ENCODE peak calls at places on chromosomes 11 and 22, in ten cellular contexts. W is HL-60; N is IMR-90; E is NT2/D1; J is naive thymus-derived CD4-positive, alpha-beta T cell; R is colonic mucosa; S is ovary; V is neuronal stem cell; D is H7; A is PC-3. U is an unnamed sample. For H3K27me3, the result is how much of the 10 kb centered on the place peaks cover.

GRCh38 chr11:26974068-26974790 is 19.7 kb upstream of the FIBIN start:
- DNase-seq in W (no peak), N (peak), E (no peak), J (no peak), R (no peak), S (no peak), V (no peak), D (no peak), A (no peak), U (peak)

GRCh38 chr22:19196841-19197612 is 18.5 kb upstream of the SLC25A1 start:
- DNase-seq in W (no peak), N (no peak), E (no peak), J (no peak), R (no peak), S (no peak), V (no peak), D (no peak), A (no peak), U (no peak)

GRCh38 chr11:93234602-93235207 is 36.9 kb upstream of the SLC36A4 start:
- DNase-seq in W (peak), N (peak), E (peak), J (peak), R (peak), S (peak), V (peak), D (peak), A (peak), U (peak)

GRCh38 chr22:34858026-34858425 is 207.9 kb upstream of the ISX start:
- DNase-seq in W (no peak), N (no peak), E (no peak), J (no peak), R (no peak), S (no peak), V (no peak), D (no peak), A (no peak), U (no peak)

GRCh38 chr11:65112551-65113360 is 1.1 kb downstream of the TM7SF2 start:
- DNase-seq in W (peak), N (peak), E (no peak), J (peak), R (peak), S (peak), V (no peak), D (peak), A (peak), U (no peak)

GRCh38 chr22:43964314-43964857 is 9.1 kb downstream of the SAMM50 start:
- DNase-seq in W (no peak), N (no peak), E (no peak), J (no peak), R (no peak), S (no peak), V (no peak), D (no peak), A (no peak), U (no peak)

GRCh38 chr11:2742201-2742600 is 42.4 kb upstream of the KCNQ1OT1 start:
- DNase-seq in W (no peak), N (no peak), E (no peak), J (no peak), R (no peak), S (no peak), V (no peak), D (no peak), A (no peak), U (no peak)

GRCh38 chr11:19428206-19429001 is 187.7 kb upstream of the E2F8 start:
- DNase-seq in W (no peak), N (peak), E (no peak), J (no peak), R (no peak), S (no peak), V (no peak), D (no peak), A (peak), U (no peak)

GRCh38 chr11:44311339-44312261 is 1.7 kb upstream of the ALX4 start:
- DNase-seq in W (no peak), N (no peak), E (no peak), J (no peak), R (no peak), S (no peak), V (no peak), D (peak), A (no peak), U (no peak)

GRCh38 chr11:69470301-69470700 is 11.2 kb upstream of the LINC01488 start:
- DNase-seq in W (no peak), N (no peak), E (no peak), J (no peak), R (peak), S (no peak), V (no peak), D (no peak), A (no peak), U (no peak)

GRCh38 chr22:31295831-31296230 is 3.5 kb upstream of the PIK3IP1 start:
- DNase-seq in W (no peak), N (peak), E (no peak), J (no peak), R (no peak), S (no peak), V (no peak), D (no peak), A (no peak), U (no peak)

GRCh38 chr11:2074266-2074825 is 64.8 kb downstream of the IGF2 start:
- DNase-seq in W (no peak), N (no peak), E (peak), J (no peak), R (no peak), S (no peak), V (no peak), D (peak), A (no peak), U (no peak)

GRCh38 chr11:107988397-107989158 is 20.1 kb upstream of the CUL5 start:
- DNase-seq in W (peak), N (no peak), E (no peak), J (no peak), R (no peak), S (no peak), V (no peak), D (no peak), A (peak), U (peak)

GRCh38 chr11:110710520-110711381 is 1.5 kb downstream of the ARHGAP20 start:
- DNase-seq in W (no peak), N (peak), E (no peak), J (peak), R (peak), S (peak), V (no peak), D (peak), A (no peak), U (peak)

GRCh38 chr22:23380911-23381310 is 199.2 kb downstream of the IGLL1 start:
- DNase-seq in W (no peak), N (no peak), E (no peak), J (no peak), R (no peak), S (no peak), V (no peak), D (no peak), A (no peak), U (no peak)

GRCh38 chr11:101445761-101446160 is 138.0 kb downstream of the TRPC6 start:
- DNase-seq in W (no peak), N (no peak), E (no peak), J (no peak), R (no peak), S (no peak), V (no peak), D (no peak), A (peak), U (no peak)
- H3K27me3 ChIP-seq in W (under half), N (under half), E (under half), J (under half), R (under half), S (under half), V (under half), D (under half), A (under half), U (under half)

GRCh38 chr11:30585067-30585891 is 874 bp downstream of the MPPED2 start:
- DNase-seq in W (no peak), N (no peak), E (peak), J (no peak), R (no peak), S (peak), V (peak), D (peak), A (no peak), U (no peak)
- H3K4me3 ChIP-seq in W (peak), N (peak), E (peak), J (no peak), R (peak), S (peak), V (peak), D (peak), A (no peak), U (peak)

GRCh38 chr22:38843716-38844660 is at the start of gene NPTXR:
- DNase-seq in W (no peak), N (peak), E (peak), J (peak), R (no peak), S (peak), V (peak), D (peak), A (peak), U (peak)

GRCh38 chr22:38841211-38841610 is 2.6 kb downstream of the NPTXR start:
- DNase-seq in W (no peak), N (no peak), E (no peak), J (no peak), R (no peak), S (no peak), V (no peak), D (no peak), A (no peak), U (no peak)

GRCh38 chr22:38843201-38843715 is 570 bp downstream of the NPTXR start:
- DNase-seq in W (peak), N (peak), E (peak), J (peak), R (no peak), S (peak), V (peak), D (peak), A (peak), U (peak)

GRCh38 chr22:38841635-38842034 is 2.2 kb downstream of the NPTXR start:
- DNase-seq in W (no peak), N (no peak), E (no peak), J (no peak), R (no peak), S (no peak), V (no peak), D (no peak), A (no peak), U (no peak)

DNA sequence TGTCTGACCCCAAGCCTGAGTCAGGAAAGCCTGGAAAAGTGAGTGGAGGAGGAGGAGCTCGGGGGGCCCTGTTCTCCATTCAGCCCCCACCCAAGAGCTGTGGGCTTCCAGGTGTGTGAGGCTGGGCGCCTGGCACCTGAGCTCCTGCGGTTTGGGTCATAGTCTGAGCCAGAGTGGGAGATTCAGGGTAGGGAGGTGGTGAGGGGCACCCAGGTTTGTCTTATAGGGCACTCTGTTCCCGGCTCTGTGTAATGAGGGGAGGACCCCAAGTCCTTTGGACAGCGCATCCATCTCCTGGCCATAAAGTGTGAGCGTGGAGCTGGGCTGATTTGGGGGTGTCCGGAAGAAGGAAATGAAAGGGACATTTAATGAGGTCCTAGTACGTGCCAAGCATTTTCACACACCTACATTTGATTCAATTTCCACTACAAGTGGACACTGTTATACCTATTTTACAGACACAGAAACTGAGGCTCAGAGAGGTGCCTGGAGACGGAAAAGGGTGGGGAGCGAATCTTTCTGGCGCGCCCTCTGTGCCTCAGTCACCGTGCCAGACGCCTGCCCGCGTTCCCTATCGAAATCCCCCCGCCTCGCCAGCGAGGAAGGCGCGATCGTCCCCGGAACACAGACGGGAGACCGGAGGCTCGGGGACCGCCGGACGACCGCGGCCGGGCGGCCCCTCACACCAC is 1.2 kb downstream of the NPTXR start:
- DNase-seq in W (no peak), N (no peak), E (no peak), J (no peak), R (no peak), S (no peak), V (no peak), D (no peak), A (no peak), U (no peak)
- H3K27me3 ChIP-seq in W (under half), N (under half), E (under half), J (under half), R (under half), S (under half), V (under half), D (under half), A (under half), U (under half)

GRCh38 chr11:128814856-128815705 is 52.0 kb downstream of the KCNJ1 start:
- DNase-seq in W (peak), N (peak), E (peak), J (no peak), R (no peak), S (peak), V (peak), D (peak), A (peak), U (peak)
- H3K4me3 ChIP-seq in W (no peak), N (no peak), E (peak), J (no peak), R (no peak), S (no peak), V (peak), D (peak), A (no peak), U (no peak)

GRCh38 chr11:32428665-32429293 is 6.6 kb downstream of the WT1 start:
- DNase-seq in W (no peak), N (no peak), E (no peak), J (no peak), R (no peak), S (no peak), V (no peak), D (peak), A (no peak), U (no peak)
- H3K27me3 ChIP-seq in W (under half), N (half or more), E (half or more), J (under half), R (half or more), S (under half), V (half or more), D (half or more), A (under half), U (under half)

GRCh38 chr11:38305682-38306081 is 1707.6 kb upstream of the RAG2 start:
- DNase-seq in W (no peak), N (no peak), E (no peak), J (no peak), R (no peak), S (no peak), V (no peak), D (no peak), A (no peak), U (no peak)

GRCh38 chr11:38307455-38307854 is 1709.4 kb upstream of the RAG2 start:
- DNase-seq in W (no peak), N (no peak), E (no peak), J (no peak), R (no peak), S (no peak), V (no peak), D (no peak), A (no peak), U (no peak)

GRCh38 chr11:38304926-38305325 is 1706.9 kb upstream of the RAG2 start:
- DNase-seq in W (no peak), N (no peak), E (no peak), J (no peak), R (no peak), S (no peak), V (no peak), D (no peak), A (no peak), U (no peak)

GRCh38 chr11:38300570-38300969 is 1702.5 kb upstream of the RAG2 start:
- DNase-seq in W (no peak), N (no peak), E (no peak), J (no peak), R (no peak), S (no peak), V (no peak), D (no peak), A (no peak), U (no peak)

DNA sequence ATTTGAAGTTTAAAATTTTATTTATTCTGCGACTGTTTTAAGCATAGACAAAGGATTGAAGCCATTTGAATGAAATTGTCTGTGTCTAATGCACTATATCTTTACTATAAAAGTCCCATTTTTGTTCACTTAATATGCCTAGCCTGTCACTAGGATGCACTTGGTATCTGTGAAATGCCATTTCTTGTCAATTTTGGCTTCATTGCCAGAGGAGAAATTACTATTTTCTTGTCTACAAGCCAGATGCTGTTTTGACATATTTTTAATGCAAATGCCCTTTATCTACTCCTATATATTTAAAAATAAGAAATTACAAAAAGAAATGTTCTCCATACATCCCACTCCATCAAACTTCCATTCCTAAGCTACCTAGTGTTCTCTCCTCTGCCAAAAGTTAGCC is 1704.5 kb upstream of the RAG2 start:
- DNase-seq in W (no peak), N (no peak), E (no peak), J (no peak), R (no peak), S (no peak), V (no peak), D (no peak), A (no peak), U (no peak)
- H3K4me3 ChIP-seq in W (no peak), N (no peak), E (no peak), J (no peak), R (no peak), S (no peak), V (no peak), D (no peak), A (no peak), U (no peak)

U was measured in MG63.